ENCODE peak calls at places on chromosomes 2 and 18, in four cellular contexts. Y is heart left ventricle; S is CD8-positive, alpha-beta T cell; P is mucosa of descending colon. E is an unnamed sample.

GRCh38 chr18:56245856-56246575 is 392.4 kb downstream of the TXNL1 start:
- DNase-seq in P (no peak), S (no peak), Y (no peak), E (no peak)

GRCh38 chr18:37405772-37406171 is 159.8 kb downstream of the CELF4 start:
- DNase-seq in Y (no peak), S (no peak), P (no peak), E (no peak)

GRCh38 chr2:203498161-203498560 is 36.9 kb downstream of the RAPH1 start:
- DNase-seq in Y (no peak), S (no peak), P (no peak), E (peak)

GRCh38 chr2:46850742-46851141 is 64.9 kb downstream of the MCFD2 start:
- DNase-seq in Y (no peak), S (no peak), P (no peak), E (peak)

GRCh38 chr2:196046123-196046917 is 22.3 kb downstream of the DNAH7 start:
- DNase-seq in P (no peak), S (no peak), Y (no peak), E (peak)

GRCh38 chr2:194822097-194822496 is 834.9 kb upstream of the SLC39A10 start:
- DNase-seq in S (no peak), P (no peak), Y (no peak), E (no peak)

GRCh38 chr2:197211881-197212342 is 98.7 kb downstream of the ANKRD44 start:
- DNase-seq in Y (no peak), S (peak), P (no peak), E (no peak)

GRCh38 chr2:239856620-239857285 is 168.4 kb downstream of the NDUFA10 start:
- DNase-seq in P (no peak), Y (no peak), S (no peak), E (no peak)

GRCh38 chr2:230913406-230913805 is 11.6 kb downstream of the GPR55 start:
- DNase-seq in Y (peak), S (no peak), P (peak), E (no peak)

GRCh38 chr2:55302241-55302640 is 33.2 kb upstream of the MTIF2 start:
- DNase-seq in Y (no peak), P (no peak), S (no peak), E (no peak)

GRCh38 chr2:74695663-74696062 is 41.6 kb downstream of the SEMA4F start:
- DNase-seq in S (no peak), Y (no peak), P (no peak), E (no peak)

GRCh38 chr2:236763821-236764220 is 194.2 kb downstream of the ACKR3 start:
- DNase-seq in P (no peak), Y (no peak), S (no peak), E (no peak)

GRCh38 chr2:46780801-46781445 is 134.7 kb downstream of the MCFD2 start:
- DNase-seq in Y (peak), P (no peak), S (no peak), E (no peak)

GRCh38 chr2:132909427-132909826 is 239.4 kb upstream of the LYPD1 start:
- DNase-seq in S (no peak), Y (no peak), P (no peak), E (peak)

GRCh38 chr2:203751886-203752285 is 45.4 kb downstream of the CD28 start:
- DNase-seq in S (no peak), P (no peak), Y (no peak), E (no peak)

DNA sequence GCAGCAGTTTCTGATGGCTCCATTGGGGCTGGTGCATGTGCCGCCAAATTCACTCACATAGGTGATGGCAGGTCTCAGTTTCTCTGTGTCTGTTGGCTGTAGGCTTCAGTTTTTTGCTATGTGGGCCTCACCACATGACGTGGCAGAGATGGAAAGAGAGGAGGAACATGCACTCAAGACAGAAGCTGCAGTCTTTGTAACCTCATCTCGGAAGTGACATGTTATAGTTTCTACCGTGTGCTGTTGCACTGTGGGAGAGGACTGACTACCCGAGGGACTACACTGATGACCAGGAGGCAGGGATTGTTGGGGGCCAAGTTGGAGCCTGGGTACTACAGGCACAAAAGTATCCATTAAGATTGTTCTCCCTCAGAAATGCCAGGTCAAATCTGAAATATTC is 9.2 kb upstream of the CNRIP1 start:
- DNase-seq in S (no peak), Y (no peak), P (no peak), E (no peak)
- TF ChIP-seq CTCF in S (no peak), Y (no peak), P (no peak), E (no peak)

GRCh38 chr2:171409436-171409971 is 24.3 kb downstream of the METTL8 start:
- DNase-seq in Y (no peak), P (no peak), S (no peak), E (no peak)
- H3K4me3 ChIP-seq in Y (no peak), P (no peak), S (no peak), E (peak)

GRCh38 chr2:5121677-5122076 is 570.5 kb upstream of the SOX11 start:
- DNase-seq in Y (no peak), S (no peak), P (no peak), E (peak)
- TF ChIP-seq CTCF in Y (no peak), S (no peak), P (no peak), E (peak)

GRCh38 chr2:207768168-207768890 is 1.4 kb downstream of the FZD5 start:
- DNase-seq in Y (peak), P (peak), S (peak), E (no peak)
- H3K4me3 ChIP-seq in Y (peak), P (peak), S (peak), E (peak)

DNA sequence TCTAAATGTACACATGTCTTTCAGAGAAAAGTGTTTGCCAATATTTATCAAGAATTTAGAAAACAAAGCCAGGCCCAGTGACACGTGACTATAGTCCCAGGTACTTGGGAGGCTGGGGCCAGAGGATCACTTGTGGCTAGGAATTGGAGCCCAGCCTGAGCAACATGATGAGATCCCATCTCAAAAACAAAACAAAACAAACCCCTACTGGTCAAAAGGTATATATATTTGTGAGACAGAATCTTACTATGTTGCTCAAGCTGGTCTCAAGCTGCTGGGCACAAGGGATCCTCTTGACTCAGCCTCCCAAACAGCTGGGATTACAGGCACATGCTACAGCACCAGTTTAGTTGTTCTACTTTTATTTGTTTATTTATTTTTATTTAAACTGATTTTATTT is 79.2 kb downstream of the ZDBF2 start:
- DNase-seq in Y (no peak), P (no peak), S (no peak), E (no peak)
- TF ChIP-seq CTCF in Y (no peak), P (no peak), S (no peak), E (no peak)

GRCh38 chr2:238240761-238241711 is 1.2 kb upstream of the HES6 start:
- DNase-seq in Y (peak), S (peak), P (peak), E (no peak)
- H3K4me3 ChIP-seq in Y (peak), S (no peak), P (no peak), E (no peak)

GRCh38 chr18:2254977-2255376 is 316.3 kb downstream of the METTL4 start:
- DNase-seq in P (no peak), Y (no peak), S (no peak), E (no peak)
- TF ChIP-seq CTCF in P (no peak), Y (no peak), S (no peak), E (no peak)

E was measured in brain microvascular endothelial cell.